ENCODE peak calls at places on chromosome 15, in six cellular contexts. V is stomach, Y is WERI-Rb-1, X is lower lobe of right lung, N is cardiac fibroblast, C is A549. F is an unnamed sample.

GRCh38 chr15:95929232-95929846 is 401.2 kb upstream of the NR2F2 start:
- DNase-seq in Y (no peak), V (no peak), X (no peak), C (no peak), N (peak), F (peak)

GRCh38 chr15:80419546-80419945 is 15.4 kb downstream of the ARNT2 start:
- DNase-seq in C (no peak), Y (no peak), N (no peak), V (no peak), X (no peak), F (peak)

GRCh38 chr15:26910715-26911114 is 43.9 kb downstream of the GABRA5 start:
- DNase-seq in C (no peak), V (no peak), X (no peak), N (no peak), Y (no peak), F (no peak)

GRCh38 chr15:34336947-34337556 is 529 bp downstream of the SLC12A6 start:
- DNase-seq in N (no peak), V (no peak), X (no peak), C (no peak), Y (peak), F (peak)

GRCh38 chr15:101689901-101690300 is 34.4 kb downstream of the TARS3 start:
- DNase-seq in N (no peak), X (no peak), C (no peak), Y (no peak), V (no peak), F (peak)

GRCh38 chr15:90230071-90230494 is 3.7 kb downstream of the CIB1 start:
- DNase-seq in V (peak), X (no peak), N (no peak), C (no peak), Y (no peak), F (no peak)

GRCh38 chr15:60945196-60945595 is 283.9 kb downstream of the RORA start:
- DNase-seq in X (no peak), N (peak), Y (no peak), V (peak), C (no peak), F (no peak)

GRCh38 chr15:80207887-80208286 is 44.1 kb downstream of the CTXND1 start:
- DNase-seq in N (peak), X (no peak), C (peak), Y (no peak), V (no peak), F (no peak)

GRCh38 chr15:50150349-50150748 is 31.3 kb upstream of the ATP8B4 start:
- DNase-seq in X (no peak), Y (no peak), V (no peak), C (no peak), N (no peak), F (no peak)

GRCh38 chr15:57327985-57328471 is 48.3 kb upstream of the CGNL1 start:
- DNase-seq in X (no peak), Y (no peak), C (no peak), V (no peak), N (peak), F (peak)

GRCh38 chr15:68469162-68470048 is 37.4 kb upstream of the ITGA11 start:
- DNase-seq in N (no peak), C (no peak), Y (no peak), V (no peak), X (no peak), F (peak)

GRCh38 chr15:95304116-95304873 is 1026.2 kb upstream of the NR2F2 start:
- DNase-seq in X (no peak), C (no peak), Y (no peak), V (no peak), N (peak), F (peak)

GRCh38 chr15:25241241-25241801 is 197.5 kb downstream of the UBE3A start:
- DNase-seq in C (no peak), N (no peak), X (peak), V (no peak), Y (peak), F (no peak)

GRCh38 chr15:48358229-48358641 is 27.0 kb downstream of the DUT start:
- DNase-seq in Y (no peak), X (no peak), V (no peak), N (peak), C (peak), F (peak)

GRCh38 chr15:93771429-93772020 is 459.8 kb upstream of the MCTP2 start:
- DNase-seq in Y (no peak), V (no peak), N (no peak), X (no peak), C (no peak), F (no peak)

GRCh38 chr15:93770788-93771187 is 460.6 kb upstream of the MCTP2 start:
- DNase-seq in C (no peak), X (no peak), N (no peak), V (no peak), Y (no peak), F (no peak)
- TF ChIP-seq CTCF in C (no peak), X (no peak), N (no peak), V (no peak), Y (no peak), F (no peak)

DNA sequence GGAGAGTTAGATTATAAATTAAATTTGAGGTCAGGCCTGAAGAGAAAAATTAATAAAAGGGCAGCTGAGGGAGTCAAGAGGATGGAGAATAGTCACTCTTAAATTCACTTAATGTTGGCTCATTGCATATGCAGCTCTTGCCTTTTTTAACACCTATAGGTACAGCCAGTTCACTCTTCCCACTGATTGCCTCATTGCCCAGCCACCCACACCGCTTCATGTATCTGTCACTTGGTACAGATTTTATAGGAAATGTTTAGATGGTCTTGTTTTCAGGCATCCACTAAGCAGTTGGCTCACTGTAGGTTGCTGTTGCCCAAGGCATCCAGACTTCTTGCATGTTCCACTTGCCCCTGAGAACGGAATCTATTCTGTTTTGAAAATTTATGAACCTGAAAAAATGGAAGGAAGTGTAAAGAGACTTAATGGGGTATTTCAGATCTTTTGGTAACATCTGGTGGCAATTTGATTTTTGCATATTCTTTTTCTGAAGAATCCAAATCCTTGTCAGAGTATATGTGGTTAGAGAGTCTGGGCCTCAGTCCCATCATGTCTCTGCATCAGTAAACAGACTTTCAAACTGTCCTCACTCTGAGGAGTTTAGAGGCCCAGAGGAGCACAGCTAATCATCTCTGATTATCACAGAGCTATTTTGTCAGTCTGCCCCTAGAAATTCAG is 151.9 kb downstream of the RBPMS2 start:
- DNase-seq in V (no peak), X (no peak), N (no peak), C (no peak), Y (no peak), F (no peak)
- H3K4me3 ChIP-seq in V (no peak), X (no peak), N (no peak), C (no peak), Y (no peak), F (no peak)

DNA sequence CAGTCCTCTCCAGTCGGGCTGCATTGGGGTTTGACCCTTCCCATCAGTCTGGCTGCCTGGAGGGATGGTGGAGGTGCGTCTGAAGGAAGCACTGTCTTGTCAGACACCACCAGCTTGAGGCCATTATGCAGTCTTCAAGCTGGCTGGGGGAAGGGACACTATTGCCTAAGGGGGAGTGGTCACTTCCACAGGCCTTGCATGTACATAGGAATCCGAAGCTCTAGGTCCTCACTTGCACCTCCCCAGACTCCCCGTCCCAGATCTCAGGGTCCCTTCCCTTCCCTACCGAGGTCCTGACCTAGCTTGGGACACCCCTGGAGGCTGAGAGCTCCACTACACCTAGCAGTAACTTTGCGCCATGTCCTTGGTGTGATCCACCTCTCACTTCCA is 48.6 kb upstream of the KLF13 start:
- DNase-seq in V (peak), Y (no peak), C (no peak), X (no peak), N (no peak), F (no peak)
- TF ChIP-seq CTCF in V (no peak), Y (peak), C (no peak), X (no peak), N (no peak), F (no peak)

DNA sequence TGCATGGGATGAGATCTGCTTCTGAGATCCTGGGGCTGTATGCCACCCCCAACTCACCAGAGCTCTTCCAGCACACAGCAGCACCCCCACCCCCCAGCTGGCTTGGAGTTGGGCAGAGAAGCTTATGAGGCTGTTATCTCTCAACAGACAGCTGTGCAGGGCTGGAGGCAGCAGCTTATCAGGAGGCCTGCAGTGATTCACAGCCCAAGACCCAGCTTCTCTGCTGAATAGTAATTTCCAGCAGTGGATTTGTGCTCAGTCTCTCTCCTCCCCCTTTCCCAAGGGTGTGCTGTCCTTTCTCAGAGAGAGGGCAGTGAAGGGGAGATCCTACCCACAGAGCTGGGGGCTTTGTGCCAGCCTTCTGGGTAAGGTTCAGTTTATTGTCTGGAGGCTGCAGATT is 2.1 kb downstream of the RPP25 start:
- DNase-seq in V (no peak), Y (peak), C (no peak), X (no peak), N (peak), F (peak)
- H3K4me3 ChIP-seq in V (peak), Y (no peak), C (no peak), X (peak), N (peak), F (peak)

DNA sequence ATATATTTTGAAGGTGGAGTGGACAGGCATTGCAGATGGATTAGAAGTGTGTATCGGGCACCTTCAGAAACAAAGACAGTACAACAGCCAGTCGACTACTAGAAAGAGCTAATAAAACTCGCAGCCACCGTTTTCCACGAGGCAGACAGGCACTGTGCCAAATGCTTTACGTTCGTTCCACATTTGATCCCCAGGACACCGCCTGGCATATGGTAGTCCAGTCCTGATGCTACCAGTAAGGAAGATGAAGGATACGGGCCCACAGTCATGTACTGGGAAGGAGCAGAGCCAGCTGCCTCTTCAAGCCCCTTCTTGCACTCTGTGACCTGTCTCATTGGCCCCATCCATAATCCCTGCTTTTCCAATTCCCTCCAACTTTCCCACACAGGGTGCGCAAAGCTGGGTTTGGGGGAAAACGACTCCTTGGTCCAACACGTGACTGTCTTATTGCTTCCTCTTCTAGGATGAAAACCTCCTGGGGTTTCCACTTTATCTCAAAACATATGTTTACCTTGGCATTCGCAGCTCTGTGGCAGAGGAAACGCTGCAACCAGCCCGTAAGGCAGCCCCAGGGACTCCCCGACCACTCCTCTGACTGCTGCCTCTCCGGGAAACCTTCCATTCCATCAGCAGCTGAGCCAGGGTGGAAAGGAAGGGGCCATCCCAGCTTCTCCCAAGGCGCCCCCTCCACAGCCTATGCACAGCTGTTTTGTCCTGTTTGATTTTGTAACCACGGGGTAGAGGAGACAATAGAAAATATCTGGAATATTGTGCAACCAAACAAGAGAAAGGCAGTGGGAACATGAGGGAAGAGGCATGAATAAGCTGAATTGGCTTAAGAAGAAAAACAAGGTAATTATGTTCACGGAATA is 107.4 kb downstream of the ADAMTS17 start:
- DNase-seq in N (peak), Y (no peak), V (no peak), C (no peak), X (no peak), F (peak)
- TF ChIP-seq CTCF in N (no peak), Y (no peak), V (no peak), C (no peak), X (no peak), F (no peak)

DNA sequence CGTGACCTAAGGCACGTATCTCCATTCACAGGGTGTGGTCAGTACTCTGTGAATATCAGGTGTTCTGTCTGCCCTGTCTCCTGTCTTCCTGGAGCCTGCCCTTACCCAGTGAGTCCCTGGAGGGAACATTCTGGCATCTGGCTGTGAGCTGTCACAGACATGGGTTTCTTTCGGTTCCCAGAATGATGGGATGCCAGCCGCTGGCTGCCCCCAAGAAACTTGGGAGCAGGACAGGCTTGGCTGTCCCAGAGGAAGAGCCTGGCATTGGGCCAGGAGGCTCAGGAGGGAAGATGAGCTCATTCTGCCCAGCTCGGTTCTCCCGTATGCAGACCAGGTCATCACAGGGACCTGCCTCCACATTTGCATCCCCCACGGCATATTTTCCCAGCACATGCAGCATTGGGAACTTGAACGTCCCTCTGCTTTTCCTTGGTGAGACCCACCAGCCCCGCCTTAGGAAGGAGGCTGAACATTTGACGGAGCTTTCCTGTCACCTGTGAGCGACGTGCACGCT is 21.8 kb upstream of the PGPEP1L start:
- DNase-seq in X (no peak), V (no peak), N (no peak), Y (no peak), C (no peak), F (no peak)
- H3K4me3 ChIP-seq in X (no peak), V (no peak), N (no peak), Y (no peak), C (no peak), F (no peak)

GRCh38 chr15:85748729-85749128 is 46.0 kb downstream of the KLHL25 start:
- DNase-seq in Y (no peak), C (no peak), N (no peak), V (peak), X (no peak), F (no peak)

GRCh38 chr15:85749261-85750151 is 45.2 kb downstream of the KLHL25 start:
- DNase-seq in Y (no peak), X (no peak), N (peak), C (no peak), V (peak), F (peak)

GRCh38 chr15:85751731-85752421 is 42.8 kb downstream of the KLHL25 start:
- DNase-seq in Y (no peak), N (no peak), C (no peak), V (peak), X (no peak), F (no peak)

GRCh38 chr15:85750807-85751730 is 43.7 kb downstream of the KLHL25 start:
- DNase-seq in V (peak), X (no peak), N (no peak), C (no peak), Y (peak), F (peak)

DNA sequence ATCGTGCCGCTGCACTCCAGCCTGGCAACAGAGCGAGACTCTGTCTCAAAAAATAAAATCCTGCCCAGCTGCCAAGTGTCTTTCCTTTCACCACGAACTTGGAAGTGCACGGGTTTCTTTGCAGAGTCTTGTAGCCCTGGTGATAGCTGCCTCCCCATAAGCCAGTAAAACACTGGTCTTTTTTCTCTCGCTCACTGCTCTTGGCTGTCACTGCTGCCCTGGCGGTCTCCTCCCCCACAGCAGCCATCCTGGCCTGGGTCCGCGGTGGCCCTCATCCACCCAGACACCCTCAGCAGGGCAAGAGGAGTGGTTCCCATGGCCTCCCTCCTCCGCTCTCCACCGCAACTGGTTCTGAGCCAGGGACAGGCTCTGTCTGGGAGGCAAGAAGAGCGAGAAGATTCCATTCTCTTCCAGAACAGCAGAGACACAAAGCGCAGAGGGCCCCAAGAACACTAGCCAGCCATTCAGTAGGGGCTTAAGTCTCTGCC is 44.4 kb downstream of the KLHL25 start:
- DNase-seq in X (no peak), Y (no peak), C (no peak), V (peak), N (peak), F (peak)
- TF ChIP-seq CTCF in X (no peak), Y (no peak), C (no peak), V (no peak), N (no peak), F (no peak)

GRCh38 chr15:52288051-52288942 is 7.3 kb downstream of the MYO5C start:
- DNase-seq in Y (no peak), C (peak), N (peak), V (peak), X (peak), F (peak)
- H3K4me3 ChIP-seq in Y (no peak), C (peak), N (no peak), V (peak), X (peak), F (no peak)

GRCh38 chr15:88014492-88014891 is 242.0 kb downstream of the NTRK3 start:
- DNase-seq in V (no peak), C (no peak), X (no peak), Y (no peak), N (no peak), F (no peak)

GRCh38 chr15:88012711-88013110 is 243.8 kb downstream of the NTRK3 start:
- DNase-seq in X (no peak), C (no peak), N (no peak), V (no peak), Y (no peak), F (no peak)

GRCh38 chr15:88013111-88013510 is 243.4 kb downstream of the NTRK3 start:
- DNase-seq in Y (no peak), X (no peak), C (no peak), V (no peak), N (no peak), F (no peak)

GRCh38 chr15:88015228-88015860 is 241.2 kb downstream of the NTRK3 start:
- DNase-seq in X (no peak), C (no peak), V (no peak), N (no peak), Y (peak), F (no peak)

GRCh38 chr15:88012233-88012632 is 244.3 kb downstream of the NTRK3 start:
- DNase-seq in V (no peak), N (peak), C (no peak), X (no peak), Y (no peak), F (no peak)
- TF ChIP-seq CTCF in V (no peak), N (no peak), C (no peak), X (no peak), Y (no peak), F (no peak)

DNA sequence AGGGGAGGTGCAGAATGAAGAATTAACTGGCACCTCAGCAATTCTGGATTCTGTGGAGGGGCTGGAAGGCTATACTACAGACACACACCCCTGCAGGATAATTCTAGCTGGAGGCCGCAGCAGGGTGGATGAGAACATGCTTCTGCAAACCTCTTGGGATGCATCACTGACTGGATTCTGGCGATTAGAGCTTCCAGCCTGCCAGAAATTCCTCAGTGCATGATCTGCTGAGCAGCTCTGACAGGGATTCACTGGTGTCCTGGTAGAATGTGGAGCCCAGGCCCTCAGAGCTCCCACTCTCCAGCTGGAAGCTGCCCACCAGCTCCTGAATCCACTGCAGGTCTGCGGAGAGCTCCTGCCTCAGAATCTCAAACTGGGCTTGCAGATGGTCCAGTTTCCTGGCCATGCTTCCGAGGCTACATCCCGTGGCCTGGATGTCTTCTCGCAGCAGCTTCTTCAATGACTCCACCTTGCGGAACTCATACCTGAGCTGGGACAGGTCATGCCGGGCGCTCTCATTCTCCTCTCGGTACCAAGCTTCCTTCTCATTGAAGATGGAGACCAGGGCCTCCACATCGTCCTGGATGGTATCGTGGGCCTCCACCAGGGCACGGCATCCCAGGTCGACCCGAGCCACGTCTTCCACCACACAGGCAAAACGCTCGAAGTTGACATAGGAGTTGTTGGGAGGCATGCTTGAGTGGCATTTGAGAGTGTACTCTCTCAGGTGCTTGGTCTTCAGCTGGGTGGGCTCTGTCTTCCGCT is 89.0 kb upstream of the HERC1 start:
- DNase-seq in Y (no peak), V (no peak), X (no peak), N (peak), C (no peak), F (peak)
- H3K4me3 ChIP-seq in Y (no peak), V (no peak), X (no peak), N (no peak), C (no peak), F (no peak)

F was measured in choroid plexus epithelial cell.